ENCODE peak calls at places on chromosome 1, in eight cellular contexts. T, F, W, P, Y, K, S and D are unnamed samples.

GRCh38 chr1:146007048-146007784 is 10.8 kb upstream of the TXNIP start:
- DNase-seq in T (peak), F (no peak), W (peak), P (peak), Y (peak), K (peak), S (peak), D (peak)

GRCh38 chr1:61083799-61084385 is 1.5 kb downstream of the NFIA start:
- DNase-seq in T (no peak), F (no peak), W (no peak), P (no peak), Y (no peak), K (no peak), S (no peak), D (no peak)

GRCh38 chr1:11822091-11822490 is 16.1 kb downstream of the CLCN6 start:
- DNase-seq in T (no peak), F (no peak), W (no peak), P (no peak), Y (no peak), K (peak), S (no peak), D (no peak)

GRCh38 chr1:145846191-145846590 is 761 bp downstream of the NUDT17 start:
- DNase-seq in T (peak), F (no peak), W (no peak), P (peak), Y (no peak), K (peak), S (peak), D (peak)

GRCh38 chr1:163410073-163410522 is 88.3 kb downstream of the NUF2 start:
- DNase-seq in T (peak), F (no peak), W (peak), P (peak), Y (no peak), K (peak), S (peak), D (peak)

GRCh38 chr1:34162852-34163766 is 1.9 kb downstream of the CSMD2 start:
- DNase-seq in T (peak), F (no peak), W (no peak), P (peak), Y (no peak), K (peak), S (no peak), D (peak)

GRCh38 chr1:30759718-30760281 is 2.2 kb upstream of the LAPTM5 start:
- DNase-seq in T (no peak), F (no peak), W (peak), P (no peak), Y (peak), K (no peak), S (peak), D (no peak)

GRCh38 chr1:201781447-201781846 is 47.5 kb upstream of the IPO9 start:
- DNase-seq in T (peak), F (no peak), W (no peak), P (no peak), Y (no peak), K (peak), S (no peak), D (no peak)

GRCh38 chr1:152533327-152533938 is 19.2 kb downstream of the CRCT1 start:
- DNase-seq in T (peak), F (no peak), W (peak), P (no peak), Y (no peak), K (peak), S (no peak), D (no peak)

GRCh38 chr1:160777486-160778089 is 18.4 kb upstream of the LY9 start:
- DNase-seq in T (peak), F (no peak), W (no peak), P (no peak), Y (peak), K (no peak), S (peak), D (peak)

GRCh38 chr1:161987303-161987702 is 36.4 kb downstream of the OLFML2B start:
- DNase-seq in T (peak), F (no peak), W (no peak), P (no peak), Y (no peak), K (no peak), S (no peak), D (no peak)

GRCh38 chr1:115544131-115544530 is 97.6 kb upstream of the VANGL1 start:
- DNase-seq in T (peak), F (no peak), W (peak), P (no peak), Y (no peak), K (peak), S (no peak), D (no peak)

GRCh38 chr1:64956241-64956640 is 10.1 kb downstream of the JAK1 start:
- DNase-seq in T (no peak), F (no peak), W (peak), P (no peak), Y (no peak), K (no peak), S (no peak), D (no peak)

GRCh38 chr1:30165116-30165515 is 558.3 kb downstream of the MATN1 start:
- DNase-seq in T (no peak), F (no peak), W (no peak), P (no peak), Y (no peak), K (no peak), S (no peak), D (no peak)

GRCh38 chr1:8984990-8985389 is 39.3 kb downstream of the CA6 start:
- DNase-seq in T (no peak), F (no peak), W (no peak), P (no peak), Y (no peak), K (no peak), S (no peak), D (no peak)

GRCh38 chr1:208228026-208228425 is 16.2 kb downstream of the PLXNA2 start:
- DNase-seq in T (no peak), F (no peak), W (no peak), P (no peak), Y (no peak), K (no peak), S (no peak), D (no peak)

GRCh38 chr1:236502972-236503639 is 20.7 kb upstream of the LGALS8 start:
- DNase-seq in T (peak), F (peak), W (peak), P (peak), Y (no peak), K (peak), S (no peak), D (no peak)

GRCh38 chr1:67652800-67653199 is 32.2 kb upstream of the GADD45A start:
- DNase-seq in T (peak), F (no peak), W (peak), P (no peak), Y (no peak), K (peak), S (no peak), D (peak)

GRCh38 chr1:154349121-154349520 is 23.8 kb downstream of the ATP8B2 start:
- DNase-seq in T (no peak), F (no peak), W (no peak), P (no peak), Y (no peak), K (no peak), S (no peak), D (no peak)

GRCh38 chr1:165841582-165842362 is 14.4 kb downstream of the UCK2 start:
- DNase-seq in T (peak), F (no peak), W (peak), P (no peak), Y (no peak), K (peak), S (no peak), D (no peak)

GRCh38 chr1:231233735-231234417 is 7.1 kb upstream of the GNPAT start:
- DNase-seq in T (peak), F (no peak), W (peak), P (no peak), Y (no peak), K (no peak), S (no peak), D (no peak)

GRCh38 chr1:40819101-40819500 is 35.5 kb downstream of the KCNQ4 start:
- DNase-seq in T (no peak), F (no peak), W (no peak), P (no peak), Y (no peak), K (no peak), S (no peak), D (no peak)

GRCh38 chr1:21912038-21912758 is 24.9 kb downstream of the HSPG2 start:
- DNase-seq in T (no peak), F (no peak), W (no peak), P (no peak), Y (no peak), K (no peak), S (no peak), D (no peak)

GRCh38 chr1:2528966-2529750 is 905 bp downstream of the HES5 start:
- DNase-seq in T (no peak), F (no peak), W (no peak), P (no peak), Y (no peak), K (no peak), S (peak), D (no peak)

GRCh38 chr1:149931212-149931805 is 3.7 kb upstream of the SF3B4 start:
- DNase-seq in T (peak), F (no peak), W (no peak), P (no peak), Y (no peak), K (peak), S (no peak), D (no peak)

GRCh38 chr1:223887724-223888428 is 42.1 kb upstream of the TP53BP2 start:
- DNase-seq in T (peak), F (peak), W (peak), P (no peak), Y (no peak), K (peak), S (no peak), D (no peak)

GRCh38 chr1:203291201-203292096 is 13.9 kb upstream of the BTG2 start:
- DNase-seq in T (no peak), F (no peak), W (no peak), P (peak), Y (no peak), K (no peak), S (no peak), D (no peak)

GRCh38 chr1:223770621-223771315 is 58.4 kb downstream of the CAPN2 start:
- DNase-seq in T (no peak), F (no peak), W (no peak), P (no peak), Y (no peak), K (no peak), S (no peak), D (no peak)

GRCh38 chr1:153611024-153611352 is 1.9 kb downstream of the S100A16 start:
- DNase-seq in T (peak), F (no peak), W (no peak), P (no peak), Y (no peak), K (no peak), S (no peak), D (no peak)

GRCh38 chr1:30313584-30313983 is 409.8 kb downstream of the MATN1 start:
- DNase-seq in T (no peak), F (no peak), W (no peak), P (no peak), Y (no peak), K (no peak), S (no peak), D (no peak)

GRCh38 chr1:234933475-234933874 is 195.2 kb downstream of the TOMM20 start:
- DNase-seq in T (peak), F (no peak), W (peak), P (no peak), Y (no peak), K (peak), S (no peak), D (no peak)

GRCh38 chr1:6361124-6361775 is 32.3 kb downstream of the ACOT7 start:
- DNase-seq in T (no peak), F (no peak), W (no peak), P (no peak), Y (no peak), K (no peak), S (no peak), D (no peak)